ENCODE peak calls at places on chromosomes 4 and X, in eight cellular contexts. U is transverse colon, W is A549, O is NB4, X is Peyer's patch, Q is right lobe of liver, I is ovary, L is body of pancreas. E is an unnamed sample.

GRCh38 chr4:2244947-2245786 is 3.2 kb upstream of the HAUS3 start:
- DNase-seq in U (no peak), W (no peak), L (no peak), Q (no peak), I (no peak), O (no peak), X (no peak), E (no peak)

GRCh38 chrX:147226801-147227200 is 412.3 kb upstream of the CXorf51A start:
- DNase-seq in W (no peak), Q (no peak), L (no peak), U (no peak), X (no peak), I (no peak), O (no peak), E (no peak)

GRCh38 chrX:116499780-116500179 is 37.0 kb upstream of the CT83 start:
- DNase-seq in U (no peak), Q (no peak), L (no peak), I (no peak), W (no peak), X (no peak), O (peak; percentile 0), E (no peak)

GRCh38 chrX:76279007-76279406 is 106.1 kb downstream of the PBDC1 start:
- DNase-seq in I (peak; percentile 24), Q (no peak), W (peak; percentile 6), U (peak; percentile 27), X (no peak), L (peak; percentile 50), O (peak; percentile 51), E (no peak)

GRCh38 chr4:111854494-111855087 is 290.7 kb upstream of the FAM241A start:
- DNase-seq in U (peak; percentile 11), L (peak; percentile 26), I (no peak), X (no peak), O (peak; percentile 42), Q (no peak), W (peak; percentile 1), E (no peak)

GRCh38 chr4:88458091-88458740 is 1.3 kb downstream of the HERC5 start:
- DNase-seq in O (peak; percentile 63), U (no peak), Q (no peak), X (no peak), W (no peak), I (no peak), L (no peak), E (no peak)

GRCh38 chr4:6272863-6273660 is 3.4 kb downstream of the WFS1 start:
- DNase-seq in I (peak; percentile 54), W (peak; percentile 45), U (no peak), Q (no peak), L (no peak), X (no peak), O (no peak), E (no peak)

GRCh38 chr4:14529653-14530052 is 472.6 kb upstream of the CPEB2 start:
- DNase-seq in X (no peak), W (no peak), L (no peak), I (no peak), Q (no peak), U (no peak), O (peak; percentile 22), E (no peak)

GRCh38 chrX:134692990-134693389 is 34.7 kb upstream of the PLAC1 start:
- DNase-seq in X (no peak), L (no peak), W (no peak), I (no peak), Q (no peak), U (no peak), O (no peak), E (no peak)

GRCh38 chr4:144302704-144303536 is 162.4 kb upstream of the GYPA start:
- DNase-seq in I (no peak), X (no peak), Q (no peak), O (no peak), W (no peak), L (no peak), U (no peak), E (no peak)

GRCh38 chr4:112325522-112325921 is 28.4 kb downstream of the ALPK1 start:
- DNase-seq in L (no peak), U (no peak), I (no peak), O (no peak), W (no peak), X (no peak), Q (no peak), E (no peak)

GRCh38 chrX:41086627-41086932 is 1.3 kb downstream of the USP9X start:
- DNase-seq in Q (no peak), X (no peak), U (no peak), L (no peak), W (peak; percentile 44), I (no peak), O (peak; percentile 64), E (no peak)

GRCh38 chrX:107970073-107970472 is 12.1 kb downstream of the TEX13B start:
- DNase-seq in X (no peak), I (no peak), U (no peak), W (no peak), L (no peak), Q (no peak), O (no peak), E (no peak)

GRCh38 chr4:185165605-185166063 is 22.6 kb downstream of the SLC25A4 start:
- DNase-seq in W (no peak), U (no peak), Q (no peak), X (no peak), O (peak; percentile 71), I (no peak), L (no peak), E (no peak)

GRCh38 chr4:112910109-112910736 is 139.2 kb upstream of the ANK2 start:
- DNase-seq in Q (no peak), X (no peak), O (no peak), I (peak; percentile 30), U (no peak), W (no peak), L (no peak), E (no peak)

GRCh38 chrX:72021975-72022374 is 109.7 kb downstream of the RTL5 start:
- DNase-seq in I (no peak), L (no peak), Q (no peak), W (no peak), U (no peak), O (peak; percentile 48), X (no peak), E (no peak)

GRCh38 chrX:18617351-18617750 is 54.6 kb downstream of the RS1 start:
- DNase-seq in Q (no peak), W (peak; percentile 27), O (no peak), X (no peak), U (peak; percentile 42), L (peak; percentile 13), I (no peak), E (no peak)

GRCh38 chr4:121360496-121360895 is 20.3 kb downstream of the QRFPR start:
- DNase-seq in I (no peak), W (no peak), U (no peak), L (no peak), X (no peak), O (peak; percentile 7), Q (no peak), E (no peak)

GRCh38 chrX:38081926-38082708 is 75.8 kb downstream of the SYTL5 start:
- DNase-seq in W (no peak), X (no peak), L (no peak), O (no peak), I (no peak), U (no peak), Q (no peak), E (no peak)

GRCh38 chrX:142068365-142068764 is 136.7 kb downstream of the MAGEC2 start:
- DNase-seq in I (no peak), W (no peak), X (no peak), Q (no peak), U (no peak), O (no peak), L (no peak), E (no peak)

GRCh38 chr4:144449623-144450022 is 196.3 kb upstream of the HHIP start:
- DNase-seq in W (no peak), L (no peak), O (no peak), X (no peak), I (no peak), Q (no peak), U (no peak), E (peak; percentile 75)

GRCh38 chrX:75038925-75039324 is 113.7 kb upstream of the NEXMIF start:
- DNase-seq in Q (no peak), O (peak; percentile 59), I (no peak), U (no peak), X (no peak), W (no peak), L (no peak), E (no peak)

GRCh38 chrX:56222473-56223000 is 9.6 kb upstream of the KLF8 start:
- DNase-seq in X (no peak), W (no peak), O (no peak), Q (no peak), I (no peak), U (no peak), L (no peak), E (no peak)
- H3K4me3 ChIP-seq in X (no peak overlapping the region), W (no peak overlapping the region), O (no peak overlapping the region), Q (no peak overlapping the region), I (no peak overlapping the region), U (no peak overlapping the region), L (no peak overlapping the region), E (no peak overlapping the region)

DNA sequence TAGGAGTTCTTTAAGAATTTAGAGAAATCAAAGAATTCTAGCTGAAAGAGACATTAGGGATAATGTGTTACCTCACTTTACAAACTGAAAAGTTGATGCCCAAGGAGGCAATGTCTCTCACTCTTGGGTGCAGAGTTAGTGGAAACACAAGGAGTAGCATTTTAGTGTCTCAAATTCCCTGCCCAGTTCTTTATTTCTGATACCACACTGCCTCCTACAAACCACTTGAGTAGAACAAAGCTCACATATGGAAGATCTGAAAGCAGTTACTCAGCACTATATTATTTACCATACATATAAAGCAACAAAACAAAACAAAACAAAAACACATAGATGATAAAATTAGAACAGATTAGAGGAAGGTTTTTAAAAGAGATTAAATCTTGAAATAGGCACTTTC is 124.2 kb downstream of the REELD1 start:
- DNase-seq in O (no peak), Q (no peak), I (no peak), W (no peak), X (no peak), L (no peak), U (no peak), E (no peak)
- TF ChIP-seq CTCF in O (no peak), Q (no peak), I (no peak), W (no peak), X (no peak), L (no peak), U (no peak), E (no peak)

GRCh38 chrX:43277879-43278278 is 378.2 kb upstream of the MAOA start:
- DNase-seq in I (no peak), U (no peak), L (no peak), Q (no peak), O (no peak), X (no peak), W (no peak), E (no peak)

GRCh38 chrX:43283187-43283586 is 372.9 kb upstream of the MAOA start:
- DNase-seq in X (no peak), O (no peak), Q (no peak), U (no peak), L (no peak), I (no peak), W (no peak), E (no peak)

GRCh38 chrX:43278440-43278839 is 377.7 kb upstream of the MAOA start:
- DNase-seq in W (no peak), Q (no peak), L (no peak), I (no peak), X (no peak), U (no peak), O (no peak), E (no peak)

GRCh38 chrX:43279341-43279808 is 376.7 kb upstream of the MAOA start:
- DNase-seq in O (no peak), U (no peak), W (no peak), X (no peak), L (no peak), Q (no peak), I (no peak), E (no peak)
- TF ChIP-seq POLR2A in O (no peak), U (no peak), W (no peak), X (no peak), L (no peak), Q (no peak), I (no peak), E (no peak)

GRCh38 chr4:915041-915474 is 17.1 kb downstream of the GAK start:
- DNase-seq in U (peak; percentile 7), X (peak; percentile 37), L (no peak), Q (peak; percentile 14), I (no peak), W (no peak), O (peak; percentile 36), E (peak; percentile 25)
- H3K4me3 ChIP-seq in U (no peak overlapping the region), X (no peak overlapping the region), L (no peak overlapping the region), Q (no peak overlapping the region), I (peak overlapping the region; percentile 18), W (no peak overlapping the region), O (no peak overlapping the region), E (no peak overlapping the region)